ENCODE peak calls at places on chromosome 18, in four cellular contexts. F, R, A and L are unnamed samples.

GRCh38 chr18:55559735-55560134 is 28.3 kb downstream of the TCF4 start:
- DNase-seq in R (no peak), F (no peak), A (no peak), L (no peak)

GRCh38 chr18:46877329-46877987 is 39.8 kb downstream of the PIAS2 start:
- DNase-seq in A (no peak), R (no peak), F (no peak), L (no peak)

GRCh38 chr18:3790702-3791101 is 340.7 kb downstream of the TGIF1 start:
- DNase-seq in R (peak), A (no peak), F (peak), L (no peak)

GRCh38 chr18:42781298-42781815 is 334.1 kb downstream of the RIT2 start:
- DNase-seq in F (no peak), R (no peak), A (no peak), L (no peak)

GRCh38 chr18:77650799-77651385 is 401.2 kb downstream of the GALR1 start:
- DNase-seq in A (peak), R (peak), F (peak), L (peak)

GRCh38 chr18:77100751-77101355 is 31.7 kb downstream of the MBP start:
- DNase-seq in R (peak), F (no peak), A (no peak), L (peak)

GRCh38 chr18:48931680-48932461 is 18.9 kb downstream of the SMAD7 start:
- DNase-seq in F (peak), R (no peak), A (no peak), L (no peak)

GRCh38 chr18:63320690-63321265 is 1.2 kb upstream of the BCL2 start:
- DNase-seq in R (no peak), F (peak), A (peak), L (peak)

GRCh38 chr18:58183226-58183625 is 139.2 kb downstream of the NEDD4L start:
- DNase-seq in F (no peak), A (peak), R (no peak), L (no peak)

GRCh38 chr18:29161429-29161828 is 984.5 kb upstream of the CDH2 start:
- DNase-seq in A (no peak), F (no peak), R (no peak), L (no peak)